ENCODE peak calls at places on chromosomes 11 and 22, in nine cellular contexts. D is astrocyte, T is ascending aorta, I is A549, Q is mesendoderm, M is fibroblast of pulmonary artery, O is cardiac muscle cell, Y is tibial artery, J is AG10803. P is an unnamed sample.
A peak's percentile ranks its signal among the peaks of the same experiment; 100 is the strongest.

GRCh38 chr11:61104963-61105362 is 2.7 kb downstream of the CD5 start:
- DNase-seq in D (no peak), T (no peak), I (no peak), Q (no peak), M (no peak), O (no peak), Y (no peak), J (no peak), P (no peak)

GRCh38 chr11:105100206-105100605 is 39.4 kb downstream of the CARD18 start:
- DNase-seq in D (no peak), T (no peak), I (no peak), Q (peak; percentile 16), M (no peak), O (no peak), Y (no peak), J (no peak), P (no peak)

GRCh38 chr11:94776351-94777321 is 8.5 kb downstream of the AMOTL1 start:
- DNase-seq in D (peak; percentile 78), T (no peak), I (peak; percentile 17), Q (peak; percentile 86), M (peak; percentile 66), O (peak; percentile 53), Y (no peak), J (peak; percentile 66), P (peak; percentile 46)

GRCh38 chr11:73564903-73565302 is 33.0 kb downstream of the FAM168A start:
- DNase-seq in D (no peak), T (no peak), I (no peak), Q (no peak), M (no peak), O (no peak), Y (no peak), J (no peak), P (no peak)

GRCh38 chr22:19604711-19605268 is 80.6 kb upstream of the CLDN5 start:
- DNase-seq in D (no peak), T (no peak), I (no peak), Q (no peak), M (no peak), O (no peak), Y (no peak), J (no peak), P (no peak)

GRCh38 chr11:94513091-94513490 is 830 bp downstream of the C11orf97 start:
- DNase-seq in D (no peak), T (no peak), I (no peak), Q (no peak), M (no peak), O (no peak), Y (no peak), J (no peak), P (no peak)

GRCh38 chr11:57228600-57228999 is 8.4 kb downstream of the APLNR start:
- DNase-seq in D (no peak), T (no peak), I (no peak), Q (peak; percentile 64), M (no peak), O (no peak), Y (no peak), J (no peak), P (no peak)

GRCh38 chr11:57647960-57648776 is 1.5 kb downstream of the YPEL4 start:
- DNase-seq in D (no peak), T (no peak), I (no peak), Q (peak; percentile 41), M (no peak), O (peak; percentile 31), Y (no peak), J (no peak), P (peak; percentile 39)

DNA sequence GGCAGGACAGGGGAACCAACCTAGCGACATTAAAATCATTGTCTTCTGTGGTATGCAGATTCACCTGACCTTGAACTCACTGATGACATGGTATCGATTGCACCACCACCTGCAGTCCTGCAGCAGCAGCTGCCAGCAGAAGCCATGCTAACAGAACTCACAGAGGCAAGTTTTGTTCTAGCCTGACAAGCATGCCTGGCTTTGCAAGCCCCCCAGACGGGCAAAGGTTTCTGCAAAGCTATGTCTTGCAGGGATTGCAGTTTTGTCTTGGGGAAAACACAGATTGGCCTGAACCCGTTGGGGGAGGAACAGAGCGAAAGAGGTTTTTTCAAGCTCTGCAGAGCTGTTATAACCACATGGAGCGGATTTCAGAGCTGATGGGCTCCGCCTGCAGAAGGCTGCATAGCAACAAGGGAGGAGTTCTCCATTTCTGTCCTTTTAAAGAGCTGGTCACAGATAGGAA is 221.0 kb downstream of the HIPK3 start:
- DNase-seq in D (no peak), T (no peak), I (no peak), Q (no peak), M (no peak), O (no peak), Y (no peak), J (no peak), P (no peak)
- H3K4me3 ChIP-seq in D (no peak overlapping the region), T (no peak overlapping the region), I (no peak overlapping the region), Q (no peak overlapping the region), M (no peak overlapping the region), O (no peak overlapping the region), Y (no peak overlapping the region), J (no peak overlapping the region), P (no peak overlapping the region)

GRCh38 chr11:112593440-112593839 is 332.8 kb upstream of the PLET1 start:
- DNase-seq in D (no peak), T (no peak), I (no peak), Q (no peak), M (no peak), O (no peak), Y (no peak), J (no peak), P (no peak)

GRCh38 chr11:112587664-112588063 is 327.0 kb upstream of the PLET1 start:
- DNase-seq in D (no peak), T (no peak), I (no peak), Q (no peak), M (no peak), O (no peak), Y (no peak), J (no peak), P (no peak)

GRCh38 chr11:112588252-112588668 is 327.6 kb upstream of the PLET1 start:
- DNase-seq in D (peak; percentile 61), T (peak; percentile 77), I (peak; percentile 69), Q (peak; percentile 90), M (peak; percentile 92), O (peak; percentile 92), Y (peak; percentile 56), J (peak; percentile 88), P (peak; percentile 91)

GRCh38 chr11:112590778-112591177 is 330.1 kb upstream of the PLET1 start:
- DNase-seq in D (peak; percentile 26), T (no peak), I (no peak), Q (no peak), M (peak; percentile 50), O (no peak), Y (no peak), J (peak; percentile 38), P (no peak)

DNA sequence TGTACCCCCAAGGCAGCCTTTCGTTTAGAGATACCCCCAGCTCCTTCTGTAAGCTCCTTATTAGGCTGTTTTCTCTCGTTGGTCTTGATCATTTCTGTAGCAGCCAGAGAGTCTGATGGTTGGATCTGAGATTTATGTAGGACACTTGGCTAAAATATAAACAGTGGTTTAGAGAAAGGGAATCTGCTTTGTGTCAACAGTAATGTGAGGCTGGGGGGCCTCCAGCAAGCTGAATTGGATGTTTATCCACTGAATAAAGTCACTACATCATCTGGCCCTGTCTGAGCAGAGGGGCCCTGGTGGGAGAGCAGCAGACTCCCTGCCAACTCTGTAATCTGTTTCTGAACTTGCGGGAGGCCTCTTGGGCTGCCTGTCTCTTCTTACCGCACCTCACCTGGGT is 328.5 kb upstream of the PLET1 start:
- DNase-seq in D (no peak), T (no peak), I (no peak), Q (no peak), M (no peak), O (no peak), Y (no peak), J (no peak), P (no peak)
- H3K4me3 ChIP-seq in D (no peak overlapping the region), T (no peak overlapping the region), I (no peak overlapping the region), Q (no peak overlapping the region), M (no peak overlapping the region), O (no peak overlapping the region), Y (no peak overlapping the region), J (no peak overlapping the region), P (no peak overlapping the region)

GRCh38 chr22:37321288-37321687 is 39.0 kb downstream of the CYTH4 start:
- DNase-seq in D (no peak), T (no peak), I (no peak), Q (no peak), M (peak; percentile 24), O (no peak), Y (no peak), J (no peak), P (no peak)

GRCh38 chr22:37328017-37328416 is 45.7 kb downstream of the CYTH4 start:
- DNase-seq in D (peak; percentile 88), T (no peak), I (peak; percentile 67), Q (no peak), M (peak; percentile 59), O (peak; percentile 54), Y (no peak), J (peak; percentile 81), P (peak; percentile 48)

GRCh38 chr22:37325024-37325395 is 42.7 kb downstream of the CYTH4 start:
- DNase-seq in D (no peak), T (no peak), I (no peak), Q (no peak), M (no peak), O (no peak), Y (no peak), J (no peak), P (no peak)

GRCh38 chr22:37326726-37327125 is 44.4 kb downstream of the CYTH4 start:
- DNase-seq in D (no peak), T (no peak), I (no peak), Q (no peak), M (no peak), O (no peak), Y (no peak), J (no peak), P (no peak)

DNA sequence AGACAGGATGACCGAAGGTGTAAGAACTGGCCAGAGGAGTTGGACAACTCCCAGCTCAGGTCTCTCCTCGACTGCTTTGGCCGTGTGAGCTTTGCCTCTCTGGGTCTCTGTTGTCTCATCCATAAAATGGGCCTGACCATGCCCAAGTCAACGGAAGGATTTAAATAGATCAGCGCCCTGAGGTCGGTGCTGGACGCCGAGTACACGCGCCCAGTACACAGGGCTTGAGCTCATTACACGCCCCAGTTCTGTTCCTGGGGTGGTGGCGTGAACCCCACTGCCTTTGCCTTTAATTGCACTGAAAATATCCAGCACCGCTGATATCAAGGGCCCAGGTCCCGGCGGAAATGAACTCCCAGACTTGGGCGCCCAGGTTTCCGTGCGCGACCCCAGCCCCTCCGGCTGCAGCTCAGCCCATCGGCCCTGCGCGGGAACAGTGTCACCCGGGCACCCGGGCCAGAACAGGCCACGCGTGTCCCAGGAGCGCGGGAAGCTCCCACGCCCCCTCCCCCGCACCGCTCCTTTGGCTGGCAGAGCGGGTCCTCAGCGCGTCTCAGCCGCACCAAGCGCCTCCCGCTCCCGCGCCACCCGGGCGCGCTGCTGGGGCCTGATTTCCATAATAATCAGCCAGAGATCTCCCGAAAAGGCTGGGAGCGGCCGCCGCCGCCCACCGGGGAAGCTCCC is 42.2 kb downstream of the CYTH4 start:
- DNase-seq in D (no peak), T (no peak), I (no peak), Q (no peak), M (no peak), O (no peak), Y (no peak), J (no peak), P (no peak)
- H3K4me3 ChIP-seq in D (no peak overlapping the region), T (no peak overlapping the region), I (no peak overlapping the region), Q (no peak overlapping the region), M (no peak overlapping the region), O (peak overlapping the region; percentile 23), Y (no peak overlapping the region), J (no peak overlapping the region), P (no peak overlapping the region)

GRCh38 chr11:47270331-47271271 is 668 bp downstream of the MADD start:
- DNase-seq in D (peak; percentile 61), T (no peak), I (peak; percentile 57), Q (peak; percentile 62), M (peak; percentile 62), O (peak; percentile 70), Y (no peak), J (peak; percentile 55), P (peak; percentile 43)

GRCh38 chr11:47269829-47270305 is at the start of gene MADD:
- DNase-seq in D (peak; percentile 52), T (peak; percentile 90), I (peak; percentile 80), Q (no peak), M (peak; percentile 83), O (peak; percentile 89), Y (peak; percentile 86), J (peak; percentile 78), P (peak; percentile 79)

GRCh38 chr11:47269002-47269828 is 718 bp upstream of the MADD start:
- DNase-seq in D (peak; percentile 76), T (peak; percentile 94), I (peak; percentile 88), Q (peak; percentile 94), M (peak; percentile 87), O (peak; percentile 94), Y (peak; percentile 89), J (peak; percentile 89), P (peak; percentile 92)

GRCh38 chr11:47267858-47268257 is 2.1 kb upstream of the MADD start:
- DNase-seq in D (no peak), T (no peak), I (no peak), Q (peak; percentile 45), M (no peak), O (no peak), Y (no peak), J (no peak), P (no peak)

DNA sequence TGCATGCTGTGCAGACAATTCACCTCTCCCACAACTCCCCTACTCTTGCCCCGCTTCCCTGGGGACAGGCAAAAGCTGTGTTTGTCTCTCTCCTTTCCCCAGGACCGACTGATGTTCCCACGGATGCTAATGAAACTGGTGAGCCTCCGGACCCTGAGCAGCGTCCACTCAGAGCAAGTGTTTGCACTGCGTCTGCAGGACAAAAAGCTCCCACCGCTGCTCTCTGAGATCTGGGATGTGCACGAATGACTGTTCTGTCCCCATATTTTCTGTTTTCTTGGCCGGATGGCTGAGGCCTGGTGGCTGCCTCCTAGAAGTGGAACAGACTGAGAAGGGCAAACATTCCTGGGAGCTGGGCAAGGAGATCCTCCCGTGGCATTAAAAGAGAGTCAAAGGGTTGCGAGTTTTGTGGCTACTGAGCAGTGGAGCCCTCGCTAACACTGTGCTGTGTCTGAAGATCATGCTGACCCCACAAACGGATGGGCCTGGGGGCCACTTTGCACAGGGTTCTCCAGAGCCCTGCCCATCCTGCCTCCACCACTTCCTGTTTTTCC is 1.4 kb upstream of the MADD start:
- DNase-seq in D (no peak), T (no peak), I (no peak), Q (no peak), M (no peak), O (no peak), Y (no peak), J (no peak), P (no peak)
- H3K4me3 ChIP-seq in D (peak overlapping the region; percentile 63), T (peak overlapping the region; percentile 90), I (peak overlapping the region; percentile 72), Q (no peak overlapping the region), M (no peak overlapping the region), O (no peak overlapping the region), Y (peak overlapping the region; percentile 76), J (peak overlapping the region; percentile 5), P (no peak overlapping the region)